ENCODE peak calls at places on chromosomes 2 and 18, in nine cellular contexts. One of them, this sample, is unnamed.

GRCh38 chr2:226746206-226746800 is 53.3 kb downstream of the IRS1 start:
- DNase-seq in cardiac muscle cell: no peak
- DNase-seq in kidney epithelial cell: no peak
- DNase-seq in hepatic stellate cell: no peak
- DNase-seq in AG04450: no peak
- DNase-seq in AG09309: no peak
- DNase-seq in activated T-cell treated with anti-CD3 and anti-CD28 coated beads, Interleukin-2, amount 50 U/mL, for 72 hours: no peak
- DNase-seq in stimulated activated CD8-positive, alpha-beta memory T cell treated with anti-CD3 and anti-CD28 coated beads, Interleukin-4, amount 100 ng/mL, for 1 hour: no peak
- DNase-seq in amniotic stem cell: no peak
- DNase-seq in this sample: no peak

GRCh38 chr2:163407296-163407695 is 328.5 kb downstream of the FIGN start:
- DNase-seq in cardiac muscle cell: no peak
- DNase-seq in kidney epithelial cell: no peak
- DNase-seq in hepatic stellate cell: no peak
- DNase-seq in AG04450: peak
- DNase-seq in AG09309: peak
- DNase-seq in activated T-cell treated with anti-CD3 and anti-CD28 coated beads, Interleukin-2, amount 50 U/mL, for 72 hours: no peak
- DNase-seq in stimulated activated CD8-positive, alpha-beta memory T cell treated with anti-CD3 and anti-CD28 coated beads, Interleukin-4, amount 100 ng/mL, for 1 hour: no peak
- DNase-seq in amniotic stem cell: no peak
- DNase-seq in this sample: no peak

GRCh38 chr18:23662309-23663263 is at the start of gene ANKRD29:
- DNase-seq in cardiac muscle cell: peak
- DNase-seq in kidney epithelial cell: no peak
- DNase-seq in hepatic stellate cell: peak
- DNase-seq in AG04450: no peak
- DNase-seq in AG09309: no peak
- DNase-seq in activated T-cell treated with anti-CD3 and anti-CD28 coated beads, Interleukin-2, amount 50 U/mL, for 72 hours: peak
- DNase-seq in stimulated activated CD8-positive, alpha-beta memory T cell treated with anti-CD3 and anti-CD28 coated beads, Interleukin-4, amount 100 ng/mL, for 1 hour: peak
- DNase-seq in amniotic stem cell: no peak
- DNase-seq in this sample: peak

GRCh38 chr2:126914811-126915500 is 16.3 kb downstream of the TEX51 start:
- DNase-seq in cardiac muscle cell: no peak
- DNase-seq in kidney epithelial cell: no peak
- DNase-seq in hepatic stellate cell: no peak
- DNase-seq in AG04450: no peak
- DNase-seq in AG09309: no peak
- DNase-seq in activated T-cell treated with anti-CD3 and anti-CD28 coated beads, Interleukin-2, amount 50 U/mL, for 72 hours: no peak
- DNase-seq in stimulated activated CD8-positive, alpha-beta memory T cell treated with anti-CD3 and anti-CD28 coated beads, Interleukin-4, amount 100 ng/mL, for 1 hour: no peak
- DNase-seq in amniotic stem cell: no peak
- DNase-seq in this sample: no peak

GRCh38 chr2:130374587-130375290 is 18.9 kb downstream of the PTPN18 start:
- DNase-seq in cardiac muscle cell: no peak
- DNase-seq in kidney epithelial cell: no peak
- DNase-seq in hepatic stellate cell: peak
- DNase-seq in AG04450: no peak
- DNase-seq in AG09309: no peak
- DNase-seq in activated T-cell treated with anti-CD3 and anti-CD28 coated beads, Interleukin-2, amount 50 U/mL, for 72 hours: no peak
- DNase-seq in stimulated activated CD8-positive, alpha-beta memory T cell treated with anti-CD3 and anti-CD28 coated beads, Interleukin-4, amount 100 ng/mL, for 1 hour: no peak
- DNase-seq in amniotic stem cell: no peak
- DNase-seq in this sample: peak

GRCh38 chr2:105126353-105126752 is 88.5 kb downstream of the MRPS9 start:
- DNase-seq in cardiac muscle cell: no peak
- DNase-seq in kidney epithelial cell: no peak
- DNase-seq in hepatic stellate cell: no peak
- DNase-seq in AG04450: no peak
- DNase-seq in AG09309: no peak
- DNase-seq in activated T-cell treated with anti-CD3 and anti-CD28 coated beads, Interleukin-2, amount 50 U/mL, for 72 hours: no peak
- DNase-seq in stimulated activated CD8-positive, alpha-beta memory T cell treated with anti-CD3 and anti-CD28 coated beads, Interleukin-4, amount 100 ng/mL, for 1 hour: no peak
- DNase-seq in amniotic stem cell: no peak
- DNase-seq in this sample: no peak

GRCh38 chr18:23903971-23904370 is 110.6 kb upstream of the TTC39C start:
- DNase-seq in cardiac muscle cell: no peak
- DNase-seq in kidney epithelial cell: no peak
- DNase-seq in hepatic stellate cell: no peak
- DNase-seq in AG04450: no peak
- DNase-seq in AG09309: no peak
- DNase-seq in activated T-cell treated with anti-CD3 and anti-CD28 coated beads, Interleukin-2, amount 50 U/mL, for 72 hours: no peak
- DNase-seq in stimulated activated CD8-positive, alpha-beta memory T cell treated with anti-CD3 and anti-CD28 coated beads, Interleukin-4, amount 100 ng/mL, for 1 hour: no peak
- DNase-seq in amniotic stem cell: no peak
- DNase-seq in this sample: no peak

GRCh38 chr2:129428086-129428660 is 551.3 kb upstream of the RAB6C start:
- DNase-seq in cardiac muscle cell: no peak
- DNase-seq in kidney epithelial cell: no peak
- DNase-seq in hepatic stellate cell: no peak
- DNase-seq in AG04450: no peak
- DNase-seq in AG09309: no peak
- DNase-seq in activated T-cell treated with anti-CD3 and anti-CD28 coated beads, Interleukin-2, amount 50 U/mL, for 72 hours: no peak
- DNase-seq in stimulated activated CD8-positive, alpha-beta memory T cell treated with anti-CD3 and anti-CD28 coated beads, Interleukin-4, amount 100 ng/mL, for 1 hour: no peak
- DNase-seq in amniotic stem cell: no peak
- DNase-seq in this sample: no peak

GRCh38 chr2:67565761-67566160 is 168.6 kb downstream of the ETAA1 start:
- DNase-seq in cardiac muscle cell: no peak
- DNase-seq in kidney epithelial cell: no peak
- DNase-seq in hepatic stellate cell: no peak
- DNase-seq in AG04450: no peak
- DNase-seq in AG09309: peak
- DNase-seq in activated T-cell treated with anti-CD3 and anti-CD28 coated beads, Interleukin-2, amount 50 U/mL, for 72 hours: no peak
- DNase-seq in stimulated activated CD8-positive, alpha-beta memory T cell treated with anti-CD3 and anti-CD28 coated beads, Interleukin-4, amount 100 ng/mL, for 1 hour: no peak
- DNase-seq in amniotic stem cell: peak
- DNase-seq in this sample: no peak

GRCh38 chr2:79393806-79394484 is 118.9 kb upstream of the CTNNA2 start:
- DNase-seq in cardiac muscle cell: peak
- DNase-seq in kidney epithelial cell: no peak
- DNase-seq in hepatic stellate cell: no peak
- DNase-seq in AG04450: no peak
- DNase-seq in AG09309: no peak
- DNase-seq in activated T-cell treated with anti-CD3 and anti-CD28 coated beads, Interleukin-2, amount 50 U/mL, for 72 hours: no peak
- DNase-seq in stimulated activated CD8-positive, alpha-beta memory T cell treated with anti-CD3 and anti-CD28 coated beads, Interleukin-4, amount 100 ng/mL, for 1 hour: no peak
- DNase-seq in amniotic stem cell: no peak
- DNase-seq in this sample: no peak